ENCODE peak calls at places on chromosomes 6 and 20, in four cellular contexts. K is K562, P is GM12878, V is HL-60. S is an unnamed sample.

GRCh38 chr20:8805737-8806442 is 263.0 kb upstream of the PLCB4 start:
- DNase-seq in K (no peak), P (no peak), V (no peak), S (no peak)

GRCh38 chr6:51929934-51930574 is 157.4 kb downstream of the PKHD1 start:
- DNase-seq in K (no peak), P (no peak), V (no peak), S (no peak)

GRCh38 chr20:17685168-17685567 is 3.1 kb upstream of the RRBP1 start:
- DNase-seq in K (no peak), P (no peak), V (no peak), S (no peak)

GRCh38 chr20:18588554-18589043 is 745 bp downstream of the DTD1 start:
- DNase-seq in K (no peak), P (no peak), V (no peak), S (no peak)

GRCh38 chr20:62944184-62944583 is 6.2 kb downstream of the GID8 start:
- DNase-seq in K (no peak), P (no peak), V (no peak), S (no peak)

GRCh38 chr6:154430494-154430919 is 73.9 kb upstream of the IPCEF1 start:
- DNase-seq in K (no peak), P (no peak), V (no peak), S (no peak)

GRCh38 chr6:105429676-105430075 is 26.8 kb upstream of the PREP start:
- DNase-seq in K (no peak), P (no peak), V (no peak), S (no peak)

GRCh38 chr6:32940656-32941411 is at the start of gene HLA-DMB:
- DNase-seq in K (peak), P (peak), V (peak), S (peak)

GRCh38 chr6:48069280-48069679 is 41.7 kb downstream of the PTCHD4 start:
- DNase-seq in K (no peak), P (no peak), V (no peak), S (no peak)

GRCh38 chr6:81241717-81242116 is 510.8 kb downstream of the TENT5A start:
- DNase-seq in K (no peak), P (no peak), V (peak), S (no peak)

GRCh38 chr20:31869942-31870702 is at the start of the genes DUSP15 and TTLL9:
- DNase-seq in K (no peak), P (no peak), V (no peak), S (no peak)

GRCh38 chr20:47125553-47126373 is 230.7 kb downstream of the ZMYND8 start:
- DNase-seq in K (no peak), P (no peak), V (no peak), S (no peak)

GRCh38 chr6:37319156-37319555 is 34.6 kb upstream of the RNF8 start:
- DNase-seq in K (no peak), P (no peak), V (no peak), S (no peak)

GRCh38 chr6:47034919-47035318 is 7.2 kb downstream of the ADGRF1 start:
- DNase-seq in K (no peak), P (no peak), V (no peak), S (no peak)

GRCh38 chr6:138454976-138455706 is 44.2 kb downstream of the NHSL1 start:
- DNase-seq in K (no peak), P (peak), V (no peak), S (no peak)

GRCh38 chr6:108477034-108477433 is 83.7 kb upstream of the FOXO3 start:
- DNase-seq in K (no peak), P (no peak), V (no peak), S (no peak)

GRCh38 chr6:13787146-13787545 is 27.2 kb downstream of the MCUR1 start:
- DNase-seq in K (no peak), P (no peak), V (no peak), S (no peak)

GRCh38 chr6:157760589-157761330 is 62.3 kb upstream of the SNX9 start:
- DNase-seq in K (no peak), P (no peak), V (no peak), S (no peak)

GRCh38 chr6:13517116-13517515 is 29.7 kb upstream of the GFOD1 start:
- DNase-seq in K (no peak), P (no peak), V (no peak), S (no peak)

GRCh38 chr6:82144852-82145332 is 102.7 kb downstream of the IBTK start:
- DNase-seq in K (no peak), P (no peak), V (no peak), S (no peak)

GRCh38 chr20:31966991-31967655 is 828 bp upstream of the XKR7 start:
- DNase-seq in K (no peak), P (no peak), V (no peak), S (no peak)

GRCh38 chr6:34484899-34485298 is 19.0 kb downstream of the PACSIN1 start:
- DNase-seq in K (peak), P (peak), V (peak), S (peak)

GRCh38 chr20:41425180-41425884 is 58.7 kb upstream of the EMILIN3 start:
- DNase-seq in K (peak), P (no peak), V (no peak), S (no peak)

GRCh38 chr6:11367638-11368199 is 135.3 kb upstream of the NEDD9 start:
- DNase-seq in K (no peak), P (no peak), V (no peak), S (no peak)

GRCh38 chr6:30357678-30358339 is 12.9 kb downstream of the RPP21 start:
- DNase-seq in K (peak), P (no peak), V (peak), S (peak)

GRCh38 chr6:56708810-56709597 is 66.3 kb upstream of the DST start:
- DNase-seq in K (peak), P (no peak), V (peak), S (no peak)

GRCh38 chr20:53635189-53635588 is 41.5 kb upstream of the ZNF217 start:
- DNase-seq in K (no peak), P (no peak), V (peak), S (no peak)

GRCh38 chr6:144165784-144166183 is 15.5 kb downstream of the STX11 start:
- DNase-seq in K (no peak), P (no peak), V (no peak), S (no peak)

GRCh38 chr6:111938710-111939109 is 65.5 kb upstream of the FYN start:
- DNase-seq in K (no peak), P (no peak), V (no peak), S (no peak)

GRCh38 chr6:44775121-44775520 is 387.6 kb downstream of the CDC5L start:
- DNase-seq in K (no peak), P (no peak), V (no peak), S (no peak)

GRCh38 chr6:170080828-170081368 is 210.0 kb downstream of the DLL1 start:
- DNase-seq in K (no peak), P (no peak), V (no peak), S (no peak)

GRCh38 chr20:16518068-16518783 is 55.0 kb downstream of the KIF16B start:
- DNase-seq in K (peak), P (no peak), V (peak), S (peak)

GRCh38 chr6:112237644-112238043 is 16.7 kb downstream of the LAMA4 start:
- DNase-seq in K (no peak), P (no peak), V (no peak), S (no peak)

GRCh38 chr6:93073811-93074210 is 345.5 kb downstream of the EPHA7 start:
- DNase-seq in K (no peak), P (no peak), V (no peak), S (no peak)

GRCh38 chr6:93069856-93070255 is 349.5 kb downstream of the EPHA7 start:
- DNase-seq in K (no peak), P (no peak), V (no peak), S (no peak)
- TF ChIP-seq SPI1 in K (no peak), P (no peak), V (no peak), S (no peak)

GRCh38 chr6:166008441-166009369 is 158.9 kb downstream of the TBXT start:
- DNase-seq in K (no peak), P (no peak), V (no peak), S (no peak)
- TF ChIP-seq POLR2AphosphoS5 in K (no peak), P (no peak), V (no peak), S (no peak)

GRCh38 chr20:13784271-13784892 is 337 bp downstream of the ESF1 start:
- DNase-seq in K (no peak), P (no peak), V (peak), S (no peak)
- TF ChIP-seq SPI1 in K (no peak), P (no peak), V (no peak), S (no peak)

GRCh38 chr6:118386975-118387374 is 161.1 kb upstream of the PLN start:
- DNase-seq in K (no peak), P (no peak), V (no peak), S (no peak)
- TF ChIP-seq POLR2AphosphoS5 in K (no peak), P (no peak), V (no peak), S (no peak)